ENCODE peak calls at places on chromosome 6, in four cellular contexts. F, Z, A and N are unnamed samples.

GRCh38 chr6:4351857-4352669 is 216.7 kb upstream of the ECI2 start:
- DNase-seq in F (peak), Z (peak), A (peak), N (no peak)

GRCh38 chr6:16991981-16992629 is 109.7 kb upstream of the STMND1 start:
- DNase-seq in F (no peak), Z (no peak), A (no peak), N (no peak)

GRCh38 chr6:125377621-125378020 is 75.9 kb upstream of the HDDC2 start:
- DNase-seq in F (peak), Z (no peak), A (no peak), N (no peak)

GRCh38 chr6:130933712-130934200 is 106.5 kb downstream of the SMLR1 start:
- DNase-seq in F (no peak), Z (no peak), A (no peak), N (no peak)

GRCh38 chr6:117536317-117536716 is 53.8 kb downstream of the DCBLD1 start:
- DNase-seq in F (no peak), Z (no peak), A (no peak), N (no peak)

GRCh38 chr6:7112741-7113313 is 5.1 kb downstream of the RREB1 start:
- DNase-seq in F (peak), Z (peak), A (no peak), N (no peak)

GRCh38 chr6:128370072-128370471 is 150.3 kb downstream of the PTPRK start:
- DNase-seq in F (no peak), Z (no peak), A (no peak), N (no peak)

GRCh38 chr6:1766663-1767062 is 156.9 kb downstream of the FOXC1 start:
- DNase-seq in F (peak), Z (peak), A (no peak), N (no peak)

GRCh38 chr6:56374841-56375369 is 127.5 kb upstream of the COL21A1 start:
- DNase-seq in F (no peak), Z (no peak), A (peak), N (no peak)

GRCh38 chr6:100209323-100210137 is 215.5 kb upstream of the MCHR2 start:
- DNase-seq in F (no peak), Z (no peak), A (no peak), N (no peak)

GRCh38 chr6:12238191-12238590 is 52.0 kb upstream of the EDN1 start:
- DNase-seq in F (no peak), Z (no peak), A (no peak), N (no peak)

GRCh38 chr6:138234363-138234762 is 16.1 kb upstream of the PBOV1 start:
- DNase-seq in F (no peak), Z (no peak), A (no peak), N (no peak)

GRCh38 chr6:156919819-156920379 is 142.7 kb downstream of the ARID1B start:
- DNase-seq in F (no peak), Z (no peak), A (no peak), N (no peak)

GRCh38 chr6:99353126-99353525 is 3.7 kb upstream of the FAXC start:
- DNase-seq in F (no peak), Z (no peak), A (peak), N (no peak)

GRCh38 chr6:135087803-135088202 is 33.2 kb upstream of the HBS1L start:
- DNase-seq in F (no peak), Z (peak), A (no peak), N (no peak)

GRCh38 chr6:161727063-161727462 is 453.2 kb upstream of the AGPAT4 start:
- DNase-seq in F (no peak), Z (no peak), A (no peak), N (no peak)

GRCh38 chr6:145705561-145705960 is 29.8 kb downstream of the EPM2A start:
- DNase-seq in F (no peak), Z (no peak), A (no peak), N (no peak)

GRCh38 chr6:167689278-167689677 is 137.4 kb upstream of the AFDN start:
- DNase-seq in F (no peak), Z (no peak), A (no peak), N (no peak)

GRCh38 chr6:138287144-138287955 is 69.1 kb upstream of the PBOV1 start:
- DNase-seq in F (peak), Z (peak), A (no peak), N (peak)

GRCh38 chr6:113630365-113630737 is 226.8 kb upstream of the MARCKS start:
- DNase-seq in F (no peak), Z (no peak), A (no peak), N (no peak)

GRCh38 chr6:21887301-21888185 is 294.0 kb downstream of the SOX4 start:
- DNase-seq in F (no peak), Z (no peak), A (no peak), N (no peak)

GRCh38 chr6:63872233-63872632 is 236.6 kb downstream of the PHF3 start:
- DNase-seq in F (no peak), Z (no peak), A (no peak), N (no peak)
- TF ChIP-seq CTCF in F (peak), Z (no peak), A (peak), N (no peak)

DNA sequence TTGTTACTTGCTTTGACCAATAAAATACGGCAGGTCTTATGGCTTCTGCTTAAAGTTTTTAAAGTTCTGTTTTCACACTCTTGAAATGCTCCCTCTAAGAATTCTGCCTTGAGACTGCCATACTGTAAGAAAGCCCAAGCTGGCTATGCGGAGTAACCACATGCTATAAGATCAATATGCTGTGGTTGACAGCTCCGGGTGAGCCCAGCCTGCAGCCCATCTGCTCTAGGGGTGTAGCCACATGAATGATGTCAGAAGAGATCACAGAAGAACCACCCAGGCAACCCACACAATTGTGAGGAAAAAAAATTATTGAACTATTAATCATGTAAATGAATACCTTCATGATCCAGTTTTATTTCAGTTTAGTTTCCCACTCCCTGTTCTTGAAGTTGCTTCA is 26.1 kb upstream of the SH3BGRL2 start:
- DNase-seq in F (no peak), Z (no peak), A (no peak), N (no peak)
- H3K27ac ChIP-seq in F (no peak), Z (no peak), A (no peak), N (no peak)

GRCh38 chr6:54697423-54697822 is 149.1 kb upstream of the FAM83B start:
- DNase-seq in F (no peak), Z (no peak), A (peak), N (no peak)
- TF ChIP-seq CTCF in F (peak), Z (peak), A (peak), N (no peak)

GRCh38 chr6:52726741-52727535 is 36.3 kb downstream of the GSTA2 start:
- DNase-seq in F (no peak), Z (no peak), A (no peak), N (no peak)
- H3K27ac ChIP-seq in F (no peak), Z (peak), A (no peak), N (no peak)

DNA sequence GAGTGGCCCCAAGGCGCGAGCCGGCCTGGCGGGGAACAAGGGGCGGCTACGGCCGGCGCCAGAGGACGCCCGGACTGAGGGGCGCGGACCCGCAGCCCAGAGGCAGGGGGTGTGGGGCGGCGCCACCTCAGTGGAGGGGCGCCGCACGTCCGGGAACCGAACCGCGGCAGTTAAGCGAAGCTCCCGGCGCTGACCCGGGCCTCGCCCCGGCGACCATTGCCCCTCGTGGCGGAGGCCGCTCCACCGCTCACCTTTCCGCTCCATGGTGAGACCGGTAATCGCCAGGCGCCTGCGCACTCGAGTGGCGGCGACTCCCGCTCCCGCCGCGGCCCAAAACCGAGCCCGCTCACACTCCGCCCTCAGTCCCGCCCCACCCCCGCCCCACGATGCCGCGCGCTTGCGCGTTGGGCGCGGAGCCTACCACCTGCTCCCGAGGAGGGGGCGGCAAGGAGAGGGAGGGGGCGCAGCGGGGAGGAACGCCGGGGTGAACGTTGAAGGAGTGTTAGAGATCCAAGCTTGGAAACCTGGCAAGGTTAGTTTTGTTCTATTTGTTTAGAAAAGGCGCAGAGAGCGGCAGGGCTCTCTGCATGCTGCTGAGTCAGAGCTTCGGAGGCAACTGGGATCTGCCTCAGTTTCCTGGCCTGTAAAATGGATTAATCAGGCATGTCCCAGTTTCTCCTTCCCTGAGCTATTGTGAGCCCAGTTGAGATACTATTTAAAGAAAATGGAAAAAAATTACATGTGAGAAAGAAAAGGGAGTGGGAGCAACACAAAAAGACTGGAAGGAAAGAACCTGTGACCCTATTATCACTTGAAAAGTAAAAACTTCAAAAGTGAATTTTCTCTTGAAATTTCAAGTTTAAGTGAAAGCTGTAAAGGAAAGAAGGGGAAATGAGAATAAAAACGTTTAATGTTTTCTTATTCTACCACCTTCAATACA is at the start of gene SRPK1:
- DNase-seq in F (peak), Z (peak), A (no peak), N (peak)
- TF ChIP-seq CTCF in F (no peak), Z (no peak), A (no peak), N (no peak)

DNA sequence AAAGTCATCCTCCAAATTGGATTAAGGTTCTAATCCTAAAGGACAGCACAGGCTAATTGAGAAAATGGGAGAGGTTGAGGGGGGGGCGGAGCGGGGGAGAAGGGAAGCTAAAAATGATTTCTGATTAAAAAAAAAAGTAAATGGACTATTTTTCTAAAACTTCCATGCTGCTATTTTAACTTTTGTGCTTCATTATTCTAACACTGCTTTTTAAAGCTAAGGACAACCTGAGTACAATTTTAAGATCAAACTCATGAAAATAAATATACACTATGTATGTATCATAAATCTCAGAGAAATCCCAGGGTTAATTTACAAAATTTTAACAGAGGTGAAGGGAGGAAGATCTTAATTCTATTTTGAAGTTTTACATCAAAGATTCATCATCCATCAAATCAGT is 4.4 kb downstream of the MAN1A1 start:
- DNase-seq in F (no peak), Z (no peak), A (no peak), N (no peak)
- H3K27ac ChIP-seq in F (no peak), Z (no peak), A (no peak), N (no peak)

DNA sequence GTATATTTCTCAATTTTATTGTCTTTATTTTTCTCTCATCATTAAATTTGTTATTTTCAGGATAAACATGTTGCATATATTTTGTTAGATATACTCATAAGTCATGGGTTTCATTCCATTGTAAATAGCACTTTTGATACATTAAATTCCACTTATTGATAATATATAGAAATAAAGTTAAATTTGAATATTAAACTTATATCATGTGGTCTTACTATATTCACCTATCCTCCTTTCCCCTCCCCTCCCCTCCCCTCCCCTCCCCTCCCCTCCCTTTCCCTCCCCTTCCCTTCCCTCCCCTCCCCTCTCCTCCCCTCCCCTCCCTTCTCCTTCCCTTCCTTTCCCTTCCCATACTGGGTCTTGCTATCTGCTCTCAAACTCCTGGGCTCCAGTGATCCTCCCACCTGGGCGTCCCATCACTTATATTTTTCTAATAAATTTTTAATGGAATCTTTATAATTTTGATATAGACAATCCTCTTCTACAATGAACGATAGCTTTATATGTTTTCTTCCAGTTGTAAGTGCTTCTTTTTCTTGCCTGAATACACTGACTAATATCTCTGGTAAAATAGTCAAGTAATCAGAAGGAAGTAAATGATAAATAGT is 692.4 kb downstream of the C6orf118 start:
- DNase-seq in F (no peak), Z (no peak), A (no peak), N (no peak)
- TF ChIP-seq CTCF in F (no peak), Z (no peak), A (no peak), N (no peak)

GRCh38 chr6:108655840-108656650 is 95.3 kb downstream of the FOXO3 start:
- DNase-seq in F (peak), Z (no peak), A (peak), N (no peak)
- H3K27ac ChIP-seq in F (peak), Z (peak), A (peak), N (no peak)

DNA sequence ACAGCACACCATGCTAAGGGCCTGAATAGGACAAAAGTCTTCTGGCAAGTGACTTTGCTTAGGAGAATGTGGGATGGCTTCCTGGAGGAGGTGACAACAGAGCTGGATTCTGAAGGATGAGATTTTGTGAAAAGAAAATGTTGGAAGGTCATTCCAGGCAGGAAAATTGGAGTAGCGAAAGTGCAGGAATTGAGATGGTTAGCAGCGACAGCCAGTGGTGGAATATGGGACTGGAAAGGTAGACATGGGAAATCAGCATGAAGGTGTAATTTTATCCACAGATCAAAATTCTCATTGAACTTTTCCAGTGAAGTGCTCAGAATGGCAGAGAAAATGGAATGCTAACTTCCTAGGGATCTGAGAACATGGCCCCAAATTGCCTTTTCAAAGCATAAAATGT is 5.7 kb upstream of the BACH2 start:
- DNase-seq in F (no peak), Z (no peak), A (no peak), N (no peak)
- TF ChIP-seq CTCF in F (no peak), Z (peak), A (no peak), N (no peak)

DNA sequence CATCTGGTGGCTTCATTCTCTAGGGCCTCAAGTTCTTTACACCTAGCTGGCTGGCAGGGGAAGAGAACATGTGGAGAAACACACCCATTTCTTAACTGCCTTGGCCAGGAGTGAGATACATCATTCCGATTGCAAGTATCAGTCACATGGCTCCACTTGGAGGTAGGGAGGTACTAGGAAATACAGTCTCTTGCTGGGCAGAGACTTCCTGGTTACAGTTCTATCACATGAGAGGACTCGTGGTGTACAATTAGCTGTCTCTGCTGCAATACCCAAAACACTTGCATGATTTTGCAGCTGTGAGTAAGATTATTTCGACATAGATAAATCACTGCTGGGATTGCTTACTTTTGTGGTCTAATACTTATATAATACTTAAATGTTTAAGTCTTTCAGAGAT is 51.1 kb downstream of the GTF2H5 start:
- DNase-seq in F (no peak), Z (no peak), A (peak), N (no peak)
- H3K27ac ChIP-seq in F (no peak), Z (no peak), A (peak), N (no peak)